ENCODE peak calls at places on chromosomes 7 and 10, in five cellular contexts. N is IMR-90, Q is AG08395, L is skeletal muscle cell, P is T1000. Y is an unnamed sample.
A peak's percentile ranks its signal among the peaks of the same experiment; 100 is the strongest.

GRCh38 chr7:101299511-101300464 is 21.8 kb downstream of the IFT22 start:
- DNase-seq in N (no peak), Q (no peak), L (no peak), P (no peak), Y (no peak)

GRCh38 chr10:56469482-56469881 is 108.4 kb upstream of the ZWINT start:
- DNase-seq in N (no peak), Q (no peak), L (no peak), P (no peak), Y (no peak)

GRCh38 chr10:59155556-59155955 is 20.9 kb upstream of the PHYHIPL start:
- DNase-seq in N (no peak), Q (no peak), L (no peak), P (no peak), Y (no peak)

GRCh38 chr10:18071591-18071990 is 68.6 kb upstream of the CACNB2 start:
- DNase-seq in N (no peak), Q (no peak), L (no peak), P (no peak), Y (no peak)

GRCh38 chr10:124688889-124689670 is 55.1 kb downstream of the FAM53B start:
- DNase-seq in N (no peak), Q (no peak), L (no peak), P (no peak), Y (peak; percentile 53)

GRCh38 chr7:16688249-16688648 is 42.3 kb downstream of the BZW2 start:
- DNase-seq in N (no peak), Q (no peak), L (no peak), P (no peak), Y (peak; percentile 56)

GRCh38 chr7:85030893-85031292 is 156.0 kb downstream of the SEMA3D start:
- DNase-seq in N (peak; percentile 79), Q (peak; percentile 55), L (no peak), P (no peak), Y (peak; percentile 9)

GRCh38 chr7:27099224-27099838 is 3.2 kb downstream of the HOXA2 start:
- DNase-seq in N (peak; percentile 71), Q (no peak), L (no peak), P (no peak), Y (no peak)

GRCh38 chr10:71564221-71564820 is 155.3 kb downstream of the C10orf105 start:
- DNase-seq in N (no peak), Q (no peak), L (no peak), P (no peak), Y (no peak)

GRCh38 chr10:24866615-24867583 is 85.5 kb downstream of the PRTFDC1 start:
- DNase-seq in N (peak; percentile 87), Q (peak; percentile 48), L (peak; percentile 50), P (no peak), Y (no peak)

GRCh38 chr10:103441206-103441605 is 11.0 kb downstream of the CALHM2 start:
- DNase-seq in N (no peak), Q (no peak), L (no peak), P (no peak), Y (no peak)

GRCh38 chr7:34108150-34108549 is 202.8 kb downstream of the BMPER start:
- DNase-seq in N (peak; percentile 59), Q (peak; percentile 9), L (peak; percentile 36), P (no peak), Y (no peak)

Y was measured in keratinocyte.